ENCODE peak calls at places on chromosome 5, in eight cellular contexts. One of them, this sample, is unnamed.

GRCh38 chr5:97022898-97023297 is 87.0 kb downstream of the LNPEP start:
- DNase-seq in head of caudate nucleus: no peak
- DNase-seq in left cardiac atrium: no peak
- DNase-seq in fibroblast of lung: no peak
- DNase-seq in amniotic epithelial cell: no peak
- DNase-seq in central memory CD4-positive, alpha-beta T cell: no peak
- DNase-seq in adrenal gland: no peak
- DNase-seq in AG10803: no peak
- DNase-seq in this sample: no peak

GRCh38 chr5:72383280-72384205 is 63.4 kb downstream of the PTCD2 start:
- DNase-seq in head of caudate nucleus: no peak
- DNase-seq in left cardiac atrium: no peak
- DNase-seq in fibroblast of lung: peak
- DNase-seq in amniotic epithelial cell: peak
- DNase-seq in central memory CD4-positive, alpha-beta T cell: no peak
- DNase-seq in adrenal gland: no peak
- DNase-seq in AG10803: peak
- DNase-seq in this sample: no peak

GRCh38 chr5:93249651-93250289 is 331.2 kb downstream of the NR2F1-AS1 start:
- DNase-seq in head of caudate nucleus: no peak
- DNase-seq in left cardiac atrium: no peak
- DNase-seq in fibroblast of lung: peak
- DNase-seq in amniotic epithelial cell: peak
- DNase-seq in central memory CD4-positive, alpha-beta T cell: no peak
- DNase-seq in adrenal gland: no peak
- DNase-seq in AG10803: no peak
- DNase-seq in this sample: no peak

GRCh38 chr5:139403418-139403786 is 487 bp downstream of the SPATA24 start:
- DNase-seq in head of caudate nucleus: no peak
- DNase-seq in left cardiac atrium: no peak
- DNase-seq in fibroblast of lung: no peak
- DNase-seq in amniotic epithelial cell: no peak
- DNase-seq in central memory CD4-positive, alpha-beta T cell: no peak
- DNase-seq in adrenal gland: no peak
- DNase-seq in AG10803: no peak
- DNase-seq in this sample: no peak

GRCh38 chr5:138989720-138990119 is 114.6 kb upstream of the LRRTM2 start:
- DNase-seq in head of caudate nucleus: no peak
- DNase-seq in left cardiac atrium: no peak
- DNase-seq in fibroblast of lung: peak
- DNase-seq in amniotic epithelial cell: peak
- DNase-seq in central memory CD4-positive, alpha-beta T cell: no peak
- DNase-seq in adrenal gland: peak
- DNase-seq in AG10803: peak
- DNase-seq in this sample: no peak

GRCh38 chr5:64690417-64691151 is at the start of gene SHISAL2B:
- DNase-seq in head of caudate nucleus: peak
- DNase-seq in left cardiac atrium: no peak
- DNase-seq in fibroblast of lung: peak
- DNase-seq in amniotic epithelial cell: peak
- DNase-seq in central memory CD4-positive, alpha-beta T cell: no peak
- DNase-seq in adrenal gland: no peak
- DNase-seq in AG10803: peak
- DNase-seq in this sample: no peak

GRCh38 chr5:79561525-79561893 is 47.6 kb upstream of the HOMER1 start:
- DNase-seq in head of caudate nucleus: peak
- DNase-seq in left cardiac atrium: no peak
- DNase-seq in fibroblast of lung: no peak
- DNase-seq in amniotic epithelial cell: no peak
- DNase-seq in central memory CD4-positive, alpha-beta T cell: no peak
- DNase-seq in adrenal gland: no peak
- DNase-seq in AG10803: no peak
- DNase-seq in this sample: no peak

GRCh38 chr5:40962207-40962955 is 53.1 kb downstream of the C7 start:
- DNase-seq in head of caudate nucleus: no peak
- DNase-seq in left cardiac atrium: no peak
- DNase-seq in fibroblast of lung: no peak
- DNase-seq in amniotic epithelial cell: no peak
- DNase-seq in central memory CD4-positive, alpha-beta T cell: no peak
- DNase-seq in adrenal gland: peak
- DNase-seq in AG10803: no peak
- DNase-seq in this sample: no peak

GRCh38 chr5:178131446-178131996 is 707 bp downstream of the RMND5B start:
- DNase-seq in head of caudate nucleus: no peak
- DNase-seq in left cardiac atrium: no peak
- DNase-seq in fibroblast of lung: no peak
- DNase-seq in amniotic epithelial cell: no peak
- DNase-seq in central memory CD4-positive, alpha-beta T cell: no peak
- DNase-seq in adrenal gland: no peak
- DNase-seq in AG10803: no peak
- DNase-seq in this sample: no peak

GRCh38 chr5:181215997-181216982 is 6.8 kb upstream of the TRIM41 start:
- DNase-seq in head of caudate nucleus: no peak
- DNase-seq in left cardiac atrium: no peak
- DNase-seq in fibroblast of lung: no peak
- DNase-seq in amniotic epithelial cell: no peak
- DNase-seq in central memory CD4-positive, alpha-beta T cell: peak
- DNase-seq in adrenal gland: no peak
- DNase-seq in AG10803: no peak
- DNase-seq in this sample: no peak

GRCh38 chr5:39224196-39224754 is 4.9 kb upstream of the FYB1 start:
- DNase-seq in head of caudate nucleus: no peak
- DNase-seq in left cardiac atrium: no peak
- DNase-seq in fibroblast of lung: peak
- DNase-seq in amniotic epithelial cell: peak
- DNase-seq in central memory CD4-positive, alpha-beta T cell: no peak
- DNase-seq in adrenal gland: no peak
- DNase-seq in AG10803: peak
- DNase-seq in this sample: no peak

GRCh38 chr5:129945031-129945430 is 40.8 kb downstream of the CHSY3 start:
- DNase-seq in head of caudate nucleus: no peak
- DNase-seq in left cardiac atrium: no peak
- DNase-seq in fibroblast of lung: peak
- DNase-seq in amniotic epithelial cell: peak
- DNase-seq in central memory CD4-positive, alpha-beta T cell: no peak
- DNase-seq in adrenal gland: no peak
- DNase-seq in AG10803: peak
- DNase-seq in this sample: no peak

GRCh38 chr5:116763987-116764866 is 189.6 kb upstream of the SEMA6A start:
- DNase-seq in head of caudate nucleus: no peak
- DNase-seq in left cardiac atrium: no peak
- DNase-seq in fibroblast of lung: no peak
- DNase-seq in amniotic epithelial cell: no peak
- DNase-seq in central memory CD4-positive, alpha-beta T cell: no peak
- DNase-seq in adrenal gland: no peak
- DNase-seq in AG10803: no peak
- DNase-seq in this sample: no peak

GRCh38 chr5:124735169-124735858 is 11.1 kb downstream of the ZNF608 start:
- DNase-seq in head of caudate nucleus: no peak
- DNase-seq in left cardiac atrium: no peak
- DNase-seq in fibroblast of lung: peak
- DNase-seq in amniotic epithelial cell: no peak
- DNase-seq in central memory CD4-positive, alpha-beta T cell: no peak
- DNase-seq in adrenal gland: no peak
- DNase-seq in AG10803: peak
- DNase-seq in this sample: no peak

GRCh38 chr5:142876817-142877216 is 106.6 kb downstream of the ARHGAP26 start:
- DNase-seq in head of caudate nucleus: no peak
- DNase-seq in left cardiac atrium: no peak
- DNase-seq in fibroblast of lung: no peak
- DNase-seq in amniotic epithelial cell: no peak
- DNase-seq in central memory CD4-positive, alpha-beta T cell: no peak
- DNase-seq in adrenal gland: no peak
- DNase-seq in AG10803: no peak
- DNase-seq in this sample: no peak

GRCh38 chr5:37665889-37666288 is 174.0 kb downstream of the GDNF start:
- DNase-seq in head of caudate nucleus: peak
- DNase-seq in left cardiac atrium: peak
- DNase-seq in fibroblast of lung: peak
- DNase-seq in amniotic epithelial cell: peak
- DNase-seq in central memory CD4-positive, alpha-beta T cell: no peak
- DNase-seq in adrenal gland: peak
- DNase-seq in AG10803: peak
- DNase-seq in this sample: peak

GRCh38 chr5:128356011-128356410 is 182.0 kb downstream of the FBN2 start:
- DNase-seq in head of caudate nucleus: no peak
- DNase-seq in left cardiac atrium: no peak
- DNase-seq in fibroblast of lung: no peak
- DNase-seq in amniotic epithelial cell: no peak
- DNase-seq in central memory CD4-positive, alpha-beta T cell: no peak
- DNase-seq in adrenal gland: no peak
- DNase-seq in AG10803: no peak
- DNase-seq in this sample: no peak

GRCh38 chr5:41925555-41925946 is 470 bp downstream of the FBXO4 start:
- DNase-seq in head of caudate nucleus: peak
- DNase-seq in left cardiac atrium: peak
- DNase-seq in fibroblast of lung: peak
- DNase-seq in amniotic epithelial cell: peak
- DNase-seq in central memory CD4-positive, alpha-beta T cell: peak
- DNase-seq in adrenal gland: peak
- DNase-seq in AG10803: peak
- DNase-seq in this sample: no peak

GRCh38 chr5:65861830-65862241 is 64.5 kb upstream of the ERBIN start:
- DNase-seq in head of caudate nucleus: no peak
- DNase-seq in left cardiac atrium: no peak
- DNase-seq in fibroblast of lung: peak
- DNase-seq in amniotic epithelial cell: peak
- DNase-seq in central memory CD4-positive, alpha-beta T cell: no peak
- DNase-seq in adrenal gland: no peak
- DNase-seq in AG10803: peak
- DNase-seq in this sample: no peak

GRCh38 chr5:132753135-132753987 is 6.1 kb downstream of the CCNI2 start:
- DNase-seq in head of caudate nucleus: peak
- DNase-seq in left cardiac atrium: no peak
- DNase-seq in fibroblast of lung: no peak
- DNase-seq in amniotic epithelial cell: no peak
- DNase-seq in central memory CD4-positive, alpha-beta T cell: no peak
- DNase-seq in adrenal gland: no peak
- DNase-seq in AG10803: no peak
- DNase-seq in this sample: no peak

GRCh38 chr5:172506921-172507320 is 52.6 kb upstream of the SH3PXD2B start:
- DNase-seq in head of caudate nucleus: no peak
- DNase-seq in left cardiac atrium: no peak
- DNase-seq in fibroblast of lung: no peak
- DNase-seq in amniotic epithelial cell: no peak
- DNase-seq in central memory CD4-positive, alpha-beta T cell: no peak
- DNase-seq in adrenal gland: no peak
- DNase-seq in AG10803: no peak
- DNase-seq in this sample: peak

GRCh38 chr5:39906146-39906545 is 481.4 kb upstream of the DAB2 start:
- DNase-seq in head of caudate nucleus: no peak
- DNase-seq in left cardiac atrium: no peak
- DNase-seq in fibroblast of lung: peak
- DNase-seq in amniotic epithelial cell: peak
- DNase-seq in central memory CD4-positive, alpha-beta T cell: no peak
- DNase-seq in adrenal gland: no peak
- DNase-seq in AG10803: peak
- DNase-seq in this sample: no peak

GRCh38 chr5:74026310-74026709 is 400.3 kb downstream of the ARHGEF28 start:
- DNase-seq in head of caudate nucleus: no peak
- DNase-seq in left cardiac atrium: no peak
- DNase-seq in fibroblast of lung: no peak
- DNase-seq in amniotic epithelial cell: no peak
- DNase-seq in central memory CD4-positive, alpha-beta T cell: no peak
- DNase-seq in adrenal gland: no peak
- DNase-seq in AG10803: no peak
- DNase-seq in this sample: no peak

GRCh38 chr5:173412151-173412550 is 83.9 kb upstream of the STC2 start:
- DNase-seq in head of caudate nucleus: no peak
- DNase-seq in left cardiac atrium: no peak
- DNase-seq in fibroblast of lung: no peak
- DNase-seq in amniotic epithelial cell: no peak
- DNase-seq in central memory CD4-positive, alpha-beta T cell: no peak
- DNase-seq in adrenal gland: no peak
- DNase-seq in AG10803: no peak
- DNase-seq in this sample: no peak

GRCh38 chr5:126912607-126913006 is 117.8 kb downstream of the MARCHF3 start:
- DNase-seq in head of caudate nucleus: no peak
- DNase-seq in left cardiac atrium: no peak
- DNase-seq in fibroblast of lung: peak
- DNase-seq in amniotic epithelial cell: peak
- DNase-seq in central memory CD4-positive, alpha-beta T cell: no peak
- DNase-seq in adrenal gland: no peak
- DNase-seq in AG10803: peak
- DNase-seq in this sample: no peak

GRCh38 chr5:139638090-139638735 is 9.9 kb upstream of the CXXC5 start:
- DNase-seq in head of caudate nucleus: peak
- DNase-seq in left cardiac atrium: peak
- DNase-seq in fibroblast of lung: peak
- DNase-seq in amniotic epithelial cell: peak
- DNase-seq in central memory CD4-positive, alpha-beta T cell: no peak
- DNase-seq in adrenal gland: peak
- DNase-seq in AG10803: peak
- DNase-seq in this sample: peak

GRCh38 chr5:161765611-161766010 is 80.1 kb downstream of the GABRA6 start:
- DNase-seq in head of caudate nucleus: no peak
- DNase-seq in left cardiac atrium: no peak
- DNase-seq in fibroblast of lung: no peak
- DNase-seq in amniotic epithelial cell: no peak
- DNase-seq in central memory CD4-positive, alpha-beta T cell: no peak
- DNase-seq in adrenal gland: no peak
- DNase-seq in AG10803: no peak
- DNase-seq in this sample: no peak

GRCh38 chr5:12019306-12019705 is 115.1 kb upstream of the CTNND2 start:
- DNase-seq in head of caudate nucleus: no peak
- DNase-seq in left cardiac atrium: no peak
- DNase-seq in fibroblast of lung: no peak
- DNase-seq in amniotic epithelial cell: no peak
- DNase-seq in central memory CD4-positive, alpha-beta T cell: no peak
- DNase-seq in adrenal gland: no peak
- DNase-seq in AG10803: no peak
- DNase-seq in this sample: no peak

GRCh38 chr5:76710991-76711390 is 4.9 kb upstream of the F2R start:
- DNase-seq in head of caudate nucleus: no peak
- DNase-seq in left cardiac atrium: no peak
- DNase-seq in fibroblast of lung: peak
- DNase-seq in amniotic epithelial cell: no peak
- DNase-seq in central memory CD4-positive, alpha-beta T cell: no peak
- DNase-seq in adrenal gland: no peak
- DNase-seq in AG10803: peak
- DNase-seq in this sample: no peak

GRCh38 chr5:124790895-124791732 is 44.7 kb upstream of the ZNF608 start:
- DNase-seq in head of caudate nucleus: no peak
- DNase-seq in left cardiac atrium: no peak
- DNase-seq in fibroblast of lung: peak
- DNase-seq in amniotic epithelial cell: peak
- DNase-seq in central memory CD4-positive, alpha-beta T cell: no peak
- DNase-seq in adrenal gland: no peak
- DNase-seq in AG10803: no peak
- DNase-seq in this sample: no peak

GRCh38 chr5:120999550-120999949 is 535.5 kb downstream of the PRR16 start:
- DNase-seq in head of caudate nucleus: no peak
- DNase-seq in left cardiac atrium: no peak
- DNase-seq in fibroblast of lung: no peak
- DNase-seq in amniotic epithelial cell: no peak
- DNase-seq in central memory CD4-positive, alpha-beta T cell: no peak
- DNase-seq in adrenal gland: no peak
- DNase-seq in AG10803: no peak
- DNase-seq in this sample: no peak

GRCh38 chr5:177358333-177358939 is 712 bp downstream of the RGS14 start:
- DNase-seq in head of caudate nucleus: no peak
- DNase-seq in left cardiac atrium: no peak
- DNase-seq in fibroblast of lung: no peak
- DNase-seq in amniotic epithelial cell: no peak
- DNase-seq in central memory CD4-positive, alpha-beta T cell: no peak
- DNase-seq in adrenal gland: no peak
- DNase-seq in AG10803: no peak
- DNase-seq in this sample: peak

GRCh38 chr5:7317751-7318150 is 78.2 kb upstream of the ADCY2 start:
- DNase-seq in head of caudate nucleus: no peak
- DNase-seq in left cardiac atrium: no peak
- DNase-seq in fibroblast of lung: peak
- DNase-seq in amniotic epithelial cell: no peak
- DNase-seq in central memory CD4-positive, alpha-beta T cell: no peak
- DNase-seq in adrenal gland: no peak
- DNase-seq in AG10803: peak
- DNase-seq in this sample: no peak

GRCh38 chr5:154477382-154478223 is 424 bp downstream of the HAND1 start:
- DNase-seq in head of caudate nucleus: no peak
- DNase-seq in left cardiac atrium: peak
- DNase-seq in fibroblast of lung: peak
- DNase-seq in amniotic epithelial cell: no peak
- DNase-seq in central memory CD4-positive, alpha-beta T cell: no peak
- DNase-seq in adrenal gland: peak
- DNase-seq in AG10803: no peak
- DNase-seq in this sample: no peak